ENCODE peak calls at places on chromosomes 6 and 20, in four cellular contexts. One of them, this sample, is unnamed.

GRCh38 chr6:142207265-142207877 is 60.3 kb downstream of the VTA1 start:
- DNase-seq in DMS153: no peak
- DNase-seq in NCI-H2227 treated with DMSO at 0.1 percent for 48 hours: no peak
- DNase-seq in CD4-positive, alpha-beta T cell: peak; percentile 11
- DNase-seq in this sample: no peak

GRCh38 chr20:8043687-8044278 is 24.2 kb upstream of the TMX4 start:
- DNase-seq in DMS153: peak; percentile 44
- DNase-seq in NCI-H2227 treated with DMSO at 0.1 percent for 48 hours: peak; percentile 86
- DNase-seq in CD4-positive, alpha-beta T cell: no peak
- DNase-seq in this sample: peak; percentile 85

GRCh38 chr20:64224344-64225165 is 31.0 kb upstream of the PCMTD2 start:
- DNase-seq in DMS153: no peak
- DNase-seq in NCI-H2227 treated with DMSO at 0.1 percent for 48 hours: no peak
- DNase-seq in CD4-positive, alpha-beta T cell: no peak
- DNase-seq in this sample: no peak

GRCh38 chr6:167079853-167080297 is 43.0 kb upstream of the CCR6 start:
- DNase-seq in DMS153: no peak
- DNase-seq in NCI-H2227 treated with DMSO at 0.1 percent for 48 hours: no peak
- DNase-seq in CD4-positive, alpha-beta T cell: no peak
- DNase-seq in this sample: no peak

GRCh38 chr20:62006482-62006881 is 59.2 kb downstream of the TAF4 start:
- DNase-seq in DMS153: no peak
- DNase-seq in NCI-H2227 treated with DMSO at 0.1 percent for 48 hours: no peak
- DNase-seq in CD4-positive, alpha-beta T cell: no peak
- DNase-seq in this sample: no peak

GRCh38 chr6:25706314-25707014 is 48.1 kb upstream of the SLC17A4 start:
- DNase-seq in DMS153: peak; percentile 30
- DNase-seq in NCI-H2227 treated with DMSO at 0.1 percent for 48 hours: no peak
- DNase-seq in CD4-positive, alpha-beta T cell: no peak
- DNase-seq in this sample: peak; percentile 31

GRCh38 chr6:148681666-148682065 is 65.2 kb upstream of the UST start:
- DNase-seq in DMS153: no peak
- DNase-seq in NCI-H2227 treated with DMSO at 0.1 percent for 48 hours: no peak
- DNase-seq in CD4-positive, alpha-beta T cell: no peak
- DNase-seq in this sample: no peak

GRCh38 chr20:43379239-43379917 is 78.3 kb upstream of the SRSF6 start:
- DNase-seq in DMS153: no peak
- DNase-seq in NCI-H2227 treated with DMSO at 0.1 percent for 48 hours: no peak
- DNase-seq in CD4-positive, alpha-beta T cell: no peak
- DNase-seq in this sample: no peak

GRCh38 chr20:11522359-11522758 is 395.3 kb upstream of the BTBD3 start:
- DNase-seq in DMS153: no peak
- DNase-seq in NCI-H2227 treated with DMSO at 0.1 percent for 48 hours: no peak
- DNase-seq in CD4-positive, alpha-beta T cell: no peak
- DNase-seq in this sample: no peak

GRCh38 chr6:167314180-167314821 is 10.6 kb upstream of the TTLL2 start:
- DNase-seq in DMS153: no peak
- DNase-seq in NCI-H2227 treated with DMSO at 0.1 percent for 48 hours: no peak
- DNase-seq in CD4-positive, alpha-beta T cell: no peak
- DNase-seq in this sample: no peak

GRCh38 chr6:169145991-169146501 is 107.6 kb downstream of the THBS2 start:
- DNase-seq in DMS153: no peak
- DNase-seq in NCI-H2227 treated with DMSO at 0.1 percent for 48 hours: no peak
- DNase-seq in CD4-positive, alpha-beta T cell: no peak
- DNase-seq in this sample: no peak

GRCh38 chr6:39366875-39367618 is 44.5 kb upstream of the KCNK16 start:
- DNase-seq in DMS153: no peak
- DNase-seq in NCI-H2227 treated with DMSO at 0.1 percent for 48 hours: peak; percentile 19
- DNase-seq in CD4-positive, alpha-beta T cell: no peak
- DNase-seq in this sample: no peak

GRCh38 chr6:138944412-138944811 is 43.6 kb downstream of the REPS1 start:
- DNase-seq in DMS153: no peak
- DNase-seq in NCI-H2227 treated with DMSO at 0.1 percent for 48 hours: no peak
- DNase-seq in CD4-positive, alpha-beta T cell: no peak
- DNase-seq in this sample: no peak

GRCh38 chr6:33236852-33237251 is 28.6 kb downstream of the RING1 start:
- DNase-seq in DMS153: no peak
- DNase-seq in NCI-H2227 treated with DMSO at 0.1 percent for 48 hours: no peak
- DNase-seq in CD4-positive, alpha-beta T cell: no peak
- DNase-seq in this sample: no peak

GRCh38 chr6:90068835-90069478 is 174.7 kb downstream of the GJA10 start:
- DNase-seq in DMS153: no peak
- DNase-seq in NCI-H2227 treated with DMSO at 0.1 percent for 48 hours: no peak
- DNase-seq in CD4-positive, alpha-beta T cell: no peak
- DNase-seq in this sample: no peak

GRCh38 chr6:114084327-114084890 is 113.5 kb upstream of the HDAC2 start:
- DNase-seq in DMS153: no peak
- DNase-seq in NCI-H2227 treated with DMSO at 0.1 percent for 48 hours: no peak
- DNase-seq in CD4-positive, alpha-beta T cell: no peak
- DNase-seq in this sample: no peak

GRCh38 chr6:14148471-14148870 is 30.9 kb downstream of the CD83 start:
- DNase-seq in DMS153: no peak
- DNase-seq in NCI-H2227 treated with DMSO at 0.1 percent for 48 hours: no peak
- DNase-seq in CD4-positive, alpha-beta T cell: no peak
- DNase-seq in this sample: no peak

This sample was measured in NCI-H345.